ENCODE peak calls at places on chromosomes 7 and 10, in six cellular contexts. Z, N, J, Y, H and X are unnamed samples.

GRCh38 chr7:74418076-74418475 is 35.6 kb upstream of the GTF2IRD1 start:
- DNase-seq in Y (no peak), N (no peak), J (no peak), H (no peak), Z (no peak), X (no peak)

GRCh38 chr7:51126324-51126723 is 190.3 kb downstream of the COBL start:
- DNase-seq in Y (no peak), H (no peak), J (no peak), Z (no peak), N (no peak), X (no peak)

GRCh38 chr10:133230387-133231195 is 574 bp downstream of the UTF1 start:
- DNase-seq in N (peak), Z (no peak), Y (no peak), J (no peak), H (peak), X (peak)

GRCh38 chr10:7337431-7338171 is 73.2 kb downstream of the SFMBT2 start:
- DNase-seq in J (no peak), Z (no peak), N (no peak), Y (peak), H (no peak), X (no peak)

GRCh38 chr7:116434820-116435341 is 64.7 kb upstream of the CAV2 start:
- DNase-seq in J (no peak), Z (no peak), Y (no peak), N (no peak), H (no peak), X (no peak)

GRCh38 chr10:98815039-98815660 is 368.4 kb upstream of the HPS1 start:
- DNase-seq in H (no peak), Y (no peak), Z (no peak), N (no peak), J (no peak), X (no peak)

GRCh38 chr7:25777969-25778767 is 373.8 kb upstream of the NFE2L3 start:
- DNase-seq in Z (no peak), N (no peak), H (no peak), J (no peak), Y (no peak), X (no peak)

GRCh38 chr7:90726623-90727022 is 130.5 kb downstream of the CDK14 start:
- DNase-seq in Y (no peak), Z (no peak), N (no peak), J (no peak), H (no peak), X (no peak)

GRCh38 chr7:128781126-128781525 is 5.5 kb upstream of the OPN1SW start:
- DNase-seq in Z (peak), Y (no peak), J (no peak), H (no peak), N (no peak), X (no peak)

GRCh38 chr10:43647576-43647975 is 1.1 kb downstream of the ZNF32 start:
- DNase-seq in N (no peak), Y (no peak), H (no peak), J (no peak), Z (no peak), X (no peak)

GRCh38 chr10:43649149-43649523 is 455 bp upstream of the ZNF32 start:
- DNase-seq in Z (no peak), N (no peak), H (no peak), J (no peak), Y (no peak), X (no peak)

GRCh38 chr10:43645866-43646265 is 2.8 kb downstream of the ZNF32 start:
- DNase-seq in N (no peak), Z (no peak), Y (no peak), H (no peak), J (no peak), X (no peak)

GRCh38 chr10:43648083-43648391 is 644 bp downstream of the ZNF32 start:
- DNase-seq in Z (no peak), Y (no peak), H (no peak), J (no peak), N (peak), X (no peak)

GRCh38 chr10:43648392-43649148 is at the start of gene ZNF32:
- DNase-seq in J (peak), Z (peak), N (peak), H (peak), Y (peak), X (peak)
- TF ChIP-seq POLR2A in J (peak), Z (no peak), N (peak), H (peak), Y (no peak), X (peak)

GRCh38 chr10:11742009-11742778 is at the start of gene ECHDC3:
- DNase-seq in Z (no peak), Y (peak), N (peak), H (peak), J (peak), X (peak)
- TF ChIP-seq POLR2A in Z (no peak), Y (no peak), N (peak), H (no peak), J (no peak), X (peak)

DNA sequence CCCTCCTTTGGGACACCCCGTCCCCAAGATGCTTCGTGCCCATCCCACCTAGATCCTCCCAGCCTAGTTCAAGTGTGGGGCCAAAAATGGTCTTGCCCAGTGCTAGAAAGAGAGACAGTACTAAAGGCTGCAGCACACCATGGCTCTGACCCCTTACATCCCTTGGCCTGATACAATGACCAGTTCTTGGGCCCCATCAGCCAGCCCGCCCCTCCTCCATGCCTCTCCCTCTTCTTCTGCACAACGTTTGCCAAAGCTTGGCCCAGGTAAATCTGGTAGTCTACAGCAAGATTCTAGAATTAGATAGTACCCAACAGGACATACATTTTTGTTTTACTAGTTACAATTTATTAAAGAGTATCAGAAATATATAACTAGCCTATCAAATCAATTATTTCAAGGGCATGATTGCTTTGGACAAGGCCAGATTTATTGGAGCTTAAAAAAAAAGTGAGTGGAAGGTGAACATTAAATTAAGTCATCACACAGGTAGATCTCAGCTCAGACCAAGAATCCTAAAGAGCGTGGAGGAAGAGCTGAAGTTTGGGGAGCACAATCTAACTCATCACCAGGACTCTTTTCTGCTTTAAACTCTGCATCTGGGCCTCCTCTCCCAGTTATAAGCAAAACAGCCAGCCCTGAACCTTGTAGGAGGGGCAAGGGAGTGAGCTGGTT is 69.8 kb downstream of the ZMIZ1 start:
- DNase-seq in Z (no peak), N (no peak), H (no peak), Y (no peak), J (no peak), X (no peak)
- TF ChIP-seq POLR2A in Z (no peak), N (no peak), H (no peak), Y (no peak), J (no peak), X (no peak)

DNA sequence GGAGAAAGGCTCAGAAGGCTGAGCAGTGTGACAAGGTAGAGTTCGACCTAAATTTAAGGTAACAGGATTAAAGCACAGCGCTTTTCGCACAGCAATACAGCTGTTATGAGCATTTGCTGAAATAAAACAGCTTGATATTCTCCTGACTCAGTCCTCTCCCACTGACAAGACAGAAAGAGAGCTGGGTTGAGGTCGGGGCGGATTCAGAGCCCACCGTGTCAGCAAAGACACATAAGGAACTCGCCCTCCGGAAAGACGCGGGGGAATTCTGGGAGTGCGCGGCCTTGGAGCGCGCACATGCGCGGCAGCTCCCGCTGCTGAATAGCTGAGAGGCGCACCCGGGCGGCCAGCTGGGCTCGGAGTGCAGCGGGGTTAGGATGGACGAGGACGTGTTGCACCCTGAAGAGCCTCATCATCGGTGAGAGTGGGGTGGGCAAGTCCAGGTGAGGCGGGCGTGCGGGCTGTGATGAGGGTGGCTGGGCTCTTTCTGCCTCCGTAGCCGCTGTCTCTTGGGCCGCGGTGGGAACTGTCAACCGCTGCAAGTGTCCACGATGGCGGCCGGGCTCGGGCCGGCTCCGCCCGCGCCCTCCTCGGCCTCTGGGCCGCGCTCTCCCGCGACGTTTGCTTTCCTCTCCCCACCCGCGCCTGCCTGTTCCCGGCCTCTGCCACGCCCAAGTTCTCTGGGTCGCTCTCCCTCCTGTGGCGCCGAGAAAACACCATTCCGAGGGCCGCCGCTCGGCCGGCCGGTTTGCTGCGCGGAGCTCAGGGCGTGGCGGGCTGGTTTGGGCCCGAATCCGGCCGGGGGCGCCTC is 120.6 kb downstream of the LYZL1 start:
- DNase-seq in H (peak), Y (peak), Z (peak), N (peak), J (peak), X (peak)
- TF ChIP-seq POLR2A in H (no peak), Y (no peak), Z (peak), N (peak), J (peak), X (peak)

DNA sequence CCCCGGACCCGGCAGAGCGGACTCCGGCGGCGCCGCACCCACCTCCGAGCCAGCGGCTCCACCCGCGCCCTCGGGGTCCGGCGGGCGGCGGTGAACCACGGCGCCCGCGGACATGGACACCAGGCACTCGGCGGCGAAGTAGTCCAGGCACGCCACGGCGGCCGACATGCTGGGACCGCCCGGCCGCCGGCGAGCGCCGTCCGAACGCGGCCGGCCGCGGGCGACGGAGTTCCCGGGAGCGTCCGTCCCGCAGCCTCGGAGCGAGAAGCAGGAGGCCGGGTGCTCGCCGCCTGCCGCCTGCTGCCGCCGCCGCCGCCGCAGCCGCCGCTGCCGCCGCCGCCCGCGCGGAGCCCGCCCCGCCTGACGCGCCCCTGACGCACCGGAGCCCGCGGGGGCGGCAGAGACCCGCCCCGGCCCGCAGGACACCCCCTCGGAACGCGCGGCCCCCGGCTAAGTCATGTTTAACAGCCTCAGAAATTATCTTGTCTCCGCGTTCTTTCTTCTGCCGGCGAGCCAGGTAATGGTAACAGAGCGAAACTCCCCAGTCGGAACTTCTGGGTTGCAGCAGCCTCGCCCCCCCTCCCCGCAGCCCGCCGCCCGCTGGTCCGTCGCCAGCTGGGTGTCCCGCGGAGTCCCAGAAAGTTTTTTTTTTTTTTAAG is at the start of gene KLF14:
- DNase-seq in H (peak), J (no peak), N (peak), Z (no peak), Y (peak), X (peak)
- TF ChIP-seq POLR2A in H (no peak), J (no peak), N (no peak), Z (no peak), Y (no peak), X (no peak)